ENCODE peak calls at places on chromosomes 16 and 17, in six cellular contexts. W is fibroblast of lung, V is thoracic aorta, A is heart right ventricle, Z is keratinocyte, L is HepG2. C is an unnamed sample.

GRCh38 chr17:44587339-44587738 is 30.1 kb downstream of the FZD2 start:
- DNase-seq in W (peak; percentile 76), V (peak; percentile 58), L (peak; percentile 43), A (peak; percentile 33), Z (peak; percentile 23), C (peak; percentile 81)

GRCh38 chr17:28499366-28499668 is 6.8 kb upstream of the FOXN1 start:
- DNase-seq in L (no peak), A (no peak), Z (no peak), W (no peak), V (no peak), C (no peak)

GRCh38 chr16:4646773-4647660 is 22.4 kb downstream of the MGRN1 start:
- DNase-seq in W (no peak), Z (no peak), V (no peak), A (no peak), L (no peak), C (no peak)

GRCh38 chr17:78541488-78542237 is 35.5 kb downstream of the DNAH17 start:
- DNase-seq in L (no peak), Z (no peak), A (no peak), V (no peak), W (no peak), C (peak; percentile 29)

GRCh38 chr17:50355701-50356341 is 9.9 kb downstream of the XYLT2 start:
- DNase-seq in L (no peak), Z (no peak), W (no peak), A (no peak), V (no peak), C (no peak)

GRCh38 chr16:73713817-73714495 is 582.7 kb upstream of the PSMD7 start:
- DNase-seq in Z (no peak), L (peak; percentile 42), A (peak; percentile 15), W (peak; percentile 41), V (no peak), C (peak; percentile 10)

GRCh38 chr16:85430523-85431381 is 182.4 kb upstream of the GSE1 start:
- DNase-seq in L (no peak), W (no peak), Z (no peak), A (no peak), V (no peak), C (no peak)

GRCh38 chr17:50534222-50534978 is 1.9 kb downstream of the EPN3 start:
- DNase-seq in Z (no peak), W (no peak), V (no peak), A (no peak), L (no peak), C (no peak)

GRCh38 chr17:67800495-67800928 is 24.8 kb upstream of the BPTF start:
- DNase-seq in Z (no peak), W (peak; percentile 80), A (peak; percentile 69), V (peak; percentile 15), L (peak; percentile 83), C (peak; percentile 71)

GRCh38 chr16:61295311-61295710 is 740.9 kb downstream of the CDH8 start:
- DNase-seq in L (no peak), W (no peak), V (no peak), Z (no peak), A (no peak), C (no peak)

GRCh38 chr16:17404903-17405691 is 65.7 kb downstream of the XYLT1 start:
- DNase-seq in Z (no peak), W (peak; percentile 87), A (peak; percentile 56), L (no peak), V (peak; percentile 81), C (peak; percentile 93)

GRCh38 chr16:12688972-12689850 is 114.5 kb downstream of the CPPED1 start:
- DNase-seq in A (no peak), Z (no peak), V (no peak), L (no peak), W (no peak), C (no peak)

GRCh38 chr17:29588017-29588557 is 1.4 kb downstream of the GIT1 start:
- DNase-seq in V (no peak), W (no peak), Z (no peak), A (no peak), L (no peak), C (no peak)

GRCh38 chr17:80924807-80925610 is 66.6 kb upstream of the CHMP6 start:
- DNase-seq in A (no peak), Z (no peak), W (no peak), V (no peak), L (no peak), C (no peak)

GRCh38 chr17:40950176-40950575 is 12.7 kb upstream of the KRT23 start:
- DNase-seq in Z (no peak), W (no peak), V (no peak), A (no peak), L (no peak), C (no peak)

GRCh38 chr16:31080756-31081419 is 6.7 kb downstream of the ZNF646 start:
- DNase-seq in V (no peak), W (no peak), A (no peak), L (no peak), Z (no peak), C (no peak)

GRCh38 chr17:81253358-81254131 is 14.4 kb downstream of the NDUFAF8 start:
- DNase-seq in Z (no peak), W (peak; percentile 40), A (no peak), V (no peak), L (no peak), C (no peak)

GRCh38 chr17:17386143-17386800 is 83.1 kb downstream of the NT5M start:
- DNase-seq in L (no peak), A (peak; percentile 58), W (no peak), V (no peak), Z (no peak), C (no peak)

GRCh38 chr17:58052951-58053715 is 30.1 kb upstream of the DYNLL2 start:
- DNase-seq in W (no peak), L (no peak), Z (no peak), V (no peak), A (no peak), C (no peak)

GRCh38 chr16:23182675-23183485 is at the start of gene SCNN1G:
- DNase-seq in A (peak; percentile 27), W (no peak), V (no peak), L (no peak), Z (no peak), C (no peak)

GRCh38 chr16:71542377-71542776 is 16.2 kb downstream of the CHST4 start:
- DNase-seq in A (peak; percentile 22), Z (no peak), W (peak; percentile 6), L (peak; percentile 63), V (no peak), C (peak; percentile 44)

GRCh38 chr16:2404099-2404498 is 25.1 kb upstream of the CCNF start:
- DNase-seq in W (no peak), A (no peak), V (no peak), L (no peak), Z (no peak), C (no peak)

GRCh38 chr17:50057521-50057991 is 1.6 kb downstream of the ITGA3 start:
- DNase-seq in Z (no peak), V (no peak), L (no peak), A (no peak), W (no peak), C (no peak)

GRCh38 chr16:53726625-53727024 is 22.7 kb downstream of the FTO start:
- DNase-seq in L (peak; percentile 16), W (no peak), Z (no peak), V (no peak), A (no peak), C (peak; percentile 85)

GRCh38 chr16:65077181-65077580 is 44.7 kb downstream of the CDH11 start:
- DNase-seq in W (no peak), Z (no peak), A (no peak), L (no peak), V (no peak), C (no peak)

GRCh38 chr16:85796152-85796551 is 3.2 kb downstream of the EMC8 start:
- DNase-seq in V (no peak), Z (no peak), L (no peak), A (no peak), W (no peak), C (no peak)

GRCh38 chr16:47069291-47069690 is 74.5 kb downstream of the NETO2 start:
- DNase-seq in Z (no peak), A (no peak), L (no peak), V (no peak), W (no peak), C (no peak)
- H3K4me3 ChIP-seq in Z (no peak overlapping the region), A (no peak overlapping the region), L (no peak overlapping the region), V (no peak overlapping the region), W (no peak overlapping the region), C (no peak overlapping the region)

GRCh38 chr16:87729266-87729954 is 36.4 kb downstream of the KLHDC4 start:
- DNase-seq in Z (no peak), A (no peak), L (no peak), W (no peak), V (no peak), C (no peak)
- H3K36me3 ChIP-seq in Z (peaks cover 20% of the 10 kb centered on the region), A (peaks cover 49% of the 10 kb centered on the region), L (peaks cover 55% of the 10 kb centered on the region), W (peaks cover 4% of the 10 kb centered on the region), V (peaks cover 20% of the 10 kb centered on the region), C (no peaks in the 10 kb centered on the region)

GRCh38 chr16:89923640-89924297 is 627 bp downstream of the TUBB3 start:
- DNase-seq in Z (no peak), W (no peak), L (peak; percentile 56), A (no peak), V (no peak), C (peak; percentile 71)
- H3K4me3 ChIP-seq in Z (peak overlapping the region; percentile 44), W (peak overlapping the region; percentile 77), L (peak overlapping the region; percentile 90), A (peak overlapping the region; percentile 69), V (peak overlapping the region; percentile 93), C (peak overlapping the region; percentile 84)

GRCh38 chr16:83393196-83393981 is 414.4 kb upstream of the HSBP1 start:
- DNase-seq in Z (no peak), W (no peak), V (peak; percentile 14), L (no peak), A (no peak), C (no peak)

GRCh38 chr16:83392743-83393142 is 415.0 kb upstream of the HSBP1 start:
- DNase-seq in L (no peak), V (no peak), Z (no peak), A (no peak), W (no peak), C (no peak)

GRCh38 chr16:83389751-83390150 is 418.0 kb upstream of the HSBP1 start:
- DNase-seq in Z (no peak), A (no peak), W (no peak), V (no peak), L (no peak), C (no peak)

GRCh38 chr16:83390759-83391158 is 417.0 kb upstream of the HSBP1 start:
- DNase-seq in Z (no peak), V (no peak), L (no peak), W (no peak), A (no peak), C (no peak)
- H3K36me3 ChIP-seq in Z (no peaks in the 10 kb centered on the region), V (no peaks in the 10 kb centered on the region), L (no peaks in the 10 kb centered on the region), W (peaks cover 1% of the 10 kb centered on the region), A (no peaks in the 10 kb centered on the region), C (no peaks in the 10 kb centered on the region)

GRCh38 chr17:76496464-76496863 is 4.8 kb downstream of the RHBDF2 start:
- DNase-seq in A (no peak), V (no peak), L (no peak), W (no peak), Z (no peak), C (no peak)
- H3K4me3 ChIP-seq in A (no peak overlapping the region), V (no peak overlapping the region), L (no peak overlapping the region), W (no peak overlapping the region), Z (no peak overlapping the region), C (no peak overlapping the region)

DNA sequence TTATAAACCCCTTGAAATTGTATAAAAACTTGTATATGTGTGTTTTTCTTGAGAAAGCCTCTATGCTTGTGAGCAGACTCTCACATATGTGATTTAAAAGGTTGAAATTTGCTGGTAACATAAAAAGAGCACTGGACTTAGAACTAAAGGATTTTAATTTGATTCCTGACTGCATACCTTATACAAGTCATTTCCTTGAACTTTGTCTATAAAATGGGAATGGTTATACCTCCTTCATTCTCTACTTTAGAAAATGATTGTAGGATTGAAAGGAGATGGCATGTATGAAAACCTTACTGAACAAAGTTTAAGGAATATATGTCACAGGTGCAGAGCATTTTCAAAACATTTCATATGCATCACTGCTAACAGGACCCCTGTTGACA is 10.4 kb upstream of the ARL2BP start:
- DNase-seq in W (no peak), V (no peak), Z (no peak), A (no peak), L (no peak), C (no peak)
- H3K36me3 ChIP-seq in W (peaks cover 4% of the 10 kb centered on the region), V (peaks cover 62% of the 10 kb centered on the region), Z (peaks cover 61% of the 10 kb centered on the region), A (peaks cover 98% of the 10 kb centered on the region), L (peaks cover 79% of the 10 kb centered on the region), C (peaks cover 91% of the 10 kb centered on the region)

C was measured in MG63.